ENCODE peak calls at places on chromosome X, in six cellular contexts. E, I, W, D, Z and A are unnamed samples.

GRCh38 chrX:128052303-128052702 is at the start of gene ACTRT1:
- DNase-seq in E (no peak), I (no peak), W (no peak), D (no peak), Z (no peak), A (no peak)

GRCh38 chrX:45172890-45173289 is 27.8 kb downstream of the DIPK2B start:
- DNase-seq in E (no peak), I (no peak), W (no peak), D (no peak), Z (peak), A (peak)

GRCh38 chrX:23779025-23779424 is 3.9 kb upstream of the SAT1 start:
- DNase-seq in E (no peak), I (peak), W (no peak), D (no peak), Z (no peak), A (no peak)

GRCh38 chrX:142186103-142186502 is 19.0 kb downstream of the MAGEC2 start:
- DNase-seq in E (no peak), I (no peak), W (no peak), D (no peak), Z (no peak), A (no peak)

GRCh38 chrX:56974408-56974807 is 20.9 kb downstream of the SPIN3 start:
- DNase-seq in E (no peak), I (no peak), W (no peak), D (no peak), Z (no peak), A (no peak)

GRCh38 chrX:19912-20571 is 261.1 kb upstream of the PLCXD1 start:
- DNase-seq in E (no peak), I (no peak), W (no peak), D (no peak), Z (no peak), A (no peak)

GRCh38 chrX:129875669-129876068 is 30.3 kb upstream of the UTP14A start:
- DNase-seq in E (no peak), I (no peak), W (no peak), D (no peak), Z (no peak), A (no peak)

GRCh38 chrX:101080326-101080725 is 1.6 kb downstream of the TMEM35A start:
- DNase-seq in E (no peak), I (no peak), W (no peak), D (no peak), Z (no peak), A (no peak)

GRCh38 chrX:129497146-129497805 is 26.0 kb downstream of the SMARCA1 start:
- DNase-seq in E (no peak), I (no peak), W (no peak), D (no peak), Z (no peak), A (no peak)

GRCh38 chrX:123184199-123184857 is at the start of gene GRIA3:
- DNase-seq in E (no peak), I (no peak), W (no peak), D (no peak), Z (no peak), A (no peak)

GRCh38 chrX:47802589-47802988 is 34.1 kb upstream of the ZNF81 start:
- DNase-seq in E (no peak), I (no peak), W (no peak), D (no peak), Z (no peak), A (peak)

GRCh38 chrX:15146515-15146914 is 123.4 kb downstream of the ASB9 start:
- DNase-seq in E (no peak), I (peak), W (peak), D (no peak), Z (peak), A (no peak)

GRCh38 chrX:31038585-31039326 is 33.1 kb downstream of the FTHL17 start:
- DNase-seq in E (no peak), I (peak), W (peak), D (peak), Z (peak), A (no peak)

GRCh38 chrX:107880054-107880610 is 54.5 kb downstream of the MID2 start:
- DNase-seq in E (no peak), I (no peak), W (no peak), D (no peak), Z (no peak), A (no peak)

GRCh38 chrX:138859421-138859820 is 147.9 kb upstream of the FGF13 start:
- DNase-seq in E (no peak), I (no peak), W (no peak), D (no peak), Z (no peak), A (no peak)

GRCh38 chrX:31546130-31546529 is 474.3 kb upstream of the FTHL17 start:
- DNase-seq in E (no peak), I (peak), W (no peak), D (no peak), Z (no peak), A (no peak)

GRCh38 chrX:134908235-134908834 is 82.5 kb upstream of the SMIM10 start:
- DNase-seq in E (no peak), I (peak), W (no peak), D (no peak), Z (peak), A (no peak)

GRCh38 chrX:70176938-70177533 is at the start of gene DGAT2L6:
- DNase-seq in E (no peak), I (no peak), W (no peak), D (no peak), Z (no peak), A (no peak)

GRCh38 chrX:50403903-50404302 is 66.7 kb downstream of the DGKK start:
- DNase-seq in E (no peak), I (no peak), W (no peak), D (no peak), Z (no peak), A (no peak)

GRCh38 chrX:9668537-9668936 is 97.1 kb downstream of the GPR143 start:
- DNase-seq in E (no peak), I (no peak), W (no peak), D (no peak), Z (no peak), A (no peak)

GRCh38 chrX:45524296-45524695 is 323.6 kb upstream of the DIPK2B start:
- DNase-seq in E (no peak), I (peak), W (no peak), D (no peak), Z (no peak), A (no peak)

GRCh38 chrX:103919336-103919682 is 43.1 kb upstream of the TMSB15B start:
- DNase-seq in E (no peak), I (no peak), W (no peak), D (no peak), Z (no peak), A (no peak)

GRCh38 chrX:35046646-35047231 is 104.1 kb downstream of the FAM47B start:
- DNase-seq in E (no peak), I (peak), W (no peak), D (no peak), Z (no peak), A (no peak)

GRCh38 chrX:37350034-37350365 is 836 bp downstream of the PRRG1 start:
- DNase-seq in E (no peak), I (peak), W (no peak), D (no peak), Z (no peak), A (no peak)

GRCh38 chrX:10017866-10018265 is 50.7 kb downstream of the CLDN34 start:
- DNase-seq in E (no peak), I (peak), W (no peak), D (peak), Z (no peak), A (no peak)

GRCh38 chrX:85111347-85111746 is 107.7 kb downstream of the APOOL start:
- DNase-seq in E (no peak), I (peak), W (no peak), D (no peak), Z (no peak), A (no peak)

GRCh38 chrX:153870791-153871360 is 15.1 kb downstream of the L1CAM start:
- DNase-seq in E (no peak), I (no peak), W (no peak), D (no peak), Z (no peak), A (no peak)

GRCh38 chrX:106247162-106247561 is 79.1 kb downstream of the PWWP3B start:
- DNase-seq in E (no peak), I (no peak), W (no peak), D (no peak), Z (no peak), A (no peak)

GRCh38 chrX:147478899-147479298 is 432.8 kb upstream of the FMR1 start:
- DNase-seq in E (no peak), I (no peak), W (no peak), D (no peak), Z (no peak), A (no peak)

GRCh38 chrX:15855562-15856256 is 1.1 kb upstream of the AP1S2 start:
- DNase-seq in E (no peak), I (peak), W (no peak), D (no peak), Z (no peak), A (no peak)

GRCh38 chrX:52995135-52995973 is 37.0 kb upstream of the FAM156A start:
- DNase-seq in E (peak), I (peak), W (peak), D (peak), Z (peak), A (peak)
- TF ChIP-seq POLR2AphosphoS5 in E (no peak), I (no peak), W (peak), D (peak), Z (peak), A (no peak)

DNA sequence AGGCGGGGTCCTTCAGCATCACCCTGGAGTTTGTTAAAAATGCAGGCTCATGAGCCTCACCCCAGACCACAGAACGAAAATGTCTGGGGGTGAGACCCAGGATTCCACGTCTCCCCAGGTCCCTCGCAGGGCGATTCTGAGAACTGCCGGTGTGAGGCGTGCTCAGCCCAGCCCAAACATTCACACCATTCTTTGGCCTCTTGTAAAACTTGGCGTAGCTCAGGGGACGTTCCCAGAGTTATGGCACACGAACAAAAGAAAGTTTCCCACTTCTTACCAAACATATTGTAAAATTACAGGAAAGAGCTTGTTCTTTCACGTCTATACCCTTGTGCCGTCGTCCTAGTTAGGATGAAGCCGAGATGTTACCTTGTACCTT is 12.9 kb downstream of the CD99 start:
- DNase-seq in E (no peak), I (peak), W (no peak), D (peak), Z (no peak), A (no peak)
- TF ChIP-seq POLR2AphosphoS5 in E (no peak), I (no peak), W (no peak), D (peak), Z (no peak), A (no peak)

DNA sequence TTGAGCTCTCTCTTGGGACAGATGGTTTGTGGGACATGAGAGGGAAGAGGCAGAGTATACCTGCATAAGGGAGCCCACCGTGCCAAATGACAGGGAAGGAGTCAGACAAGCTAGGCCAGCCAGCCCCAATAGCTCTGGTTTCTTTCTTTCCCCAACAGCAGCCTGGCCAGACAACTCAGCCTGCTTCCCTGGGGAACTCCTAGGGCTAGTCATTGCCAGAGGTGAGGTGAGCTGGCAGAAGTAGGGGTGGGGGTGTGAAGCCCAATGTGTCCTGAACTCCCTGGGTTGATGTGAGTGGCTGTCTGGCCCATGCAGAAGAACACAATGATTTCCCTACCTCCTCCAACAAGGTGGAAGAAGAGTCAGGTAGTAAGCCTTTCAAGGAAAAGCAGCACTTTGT is 135.5 kb downstream of the AMMECR1 start:
- DNase-seq in E (no peak), I (no peak), W (no peak), D (no peak), Z (no peak), A (no peak)
- TF ChIP-seq POLR2AphosphoS5 in E (no peak), I (no peak), W (no peak), D (no peak), Z (no peak), A (no peak)

GRCh38 chrX:120310861-120311631 is at the start of gene TMEM255A:
- DNase-seq in E (no peak), I (no peak), W (no peak), D (no peak), Z (no peak), A (no peak)
- TF ChIP-seq POLR2AphosphoS5 in E (no peak), I (no peak), W (no peak), D (no peak), Z (no peak), A (no peak)